ENCODE peak calls at places on chromosomes 11 and 22, in five cellular contexts. J, V, X, D and O are unnamed samples.

GRCh38 chr22:27857441-27857840 is 55.9 kb upstream of the MN1 start:
- DNase-seq in J (no peak), V (no peak), X (no peak), D (no peak), O (no peak)

GRCh38 chr22:34111210-34111824 is 191.0 kb upstream of the LARGE1 start:
- DNase-seq in J (no peak), V (peak; percentile 7), X (peak; percentile 32), D (no peak), O (no peak)

GRCh38 chr11:71263391-71263790 is 11.0 kb upstream of the SHANK2 start:
- DNase-seq in J (no peak), V (no peak), X (no peak), D (no peak), O (no peak)

GRCh38 chr11:121634889-121635288 is 182.1 kb upstream of the SORL1-AS1 start:
- DNase-seq in J (no peak), V (no peak), X (no peak), D (no peak), O (no peak)

GRCh38 chr11:75105462-75105925 is 8.8 kb upstream of the OR2AT4 start:
- DNase-seq in J (no peak), V (peak; percentile 94), X (no peak), D (no peak), O (peak; percentile 80)

GRCh38 chr11:133937015-133937414 is 19.8 kb downstream of the IGSF9B start:
- DNase-seq in J (no peak), V (no peak), X (no peak), D (no peak), O (no peak)

GRCh38 chr11:97937501-97937900 is 1083.2 kb upstream of the CNTN5 start:
- DNase-seq in J (no peak), V (no peak), X (no peak), D (no peak), O (no peak)

GRCh38 chr22:50731811-50732624 is 6.0 kb upstream of the ACR start:
- DNase-seq in J (peak; percentile 78), V (peak; percentile 70), X (peak; percentile 36), D (peak; percentile 52), O (peak; percentile 44)

GRCh38 chr11:67999201-67999629 is 4.7 kb downstream of the UNC93B1 start:
- DNase-seq in J (peak; percentile 53), V (no peak), X (no peak), D (peak; percentile 41), O (no peak)

GRCh38 chr11:102727890-102728289 is 3.1 kb upstream of the MMP8 start:
- DNase-seq in J (no peak), V (no peak), X (no peak), D (no peak), O (no peak)

GRCh38 chr11:87056091-87056490 is 18.4 kb downstream of the TMEM135 start:
- DNase-seq in J (no peak), V (no peak), X (no peak), D (no peak), O (no peak)

GRCh38 chr11:36131719-36132349 is 157.4 kb downstream of the COMMD9 start:
- DNase-seq in J (no peak), V (peak; percentile 73), X (peak; percentile 27), D (no peak), O (peak; percentile 19)

GRCh38 chr11:83042966-83043711 is 28.6 kb downstream of the RAB30 start:
- DNase-seq in J (no peak), V (no peak), X (no peak), D (no peak), O (no peak)

GRCh38 chr11:72127923-72128322 is 7.6 kb upstream of the FOLR3 start:
- DNase-seq in J (no peak), V (no peak), X (no peak), D (no peak), O (no peak)

GRCh38 chr11:2077061-2077802 is 62.0 kb downstream of the IGF2 start:
- DNase-seq in J (no peak), V (no peak), X (no peak), D (no peak), O (no peak)

GRCh38 chr22:48403521-48403921 is 1424.2 kb downstream of the BRD1 start:
- DNase-seq in J (no peak), V (no peak), X (no peak), D (no peak), O (no peak)

GRCh38 chr11:102986815-102987214 is 31.3 kb upstream of the MMP13 start:
- DNase-seq in J (no peak), V (no peak), X (no peak), D (no peak), O (no peak)

GRCh38 chr11:1521382-1522080 is 35.0 kb upstream of the MOB2 start:
- DNase-seq in J (no peak), V (no peak), X (no peak), D (no peak), O (no peak)

GRCh38 chr22:45975266-45976161 is 1.4 kb downstream of the WNT7B start:
- DNase-seq in J (no peak), V (no peak), X (no peak), D (no peak), O (peak; percentile 57)

GRCh38 chr22:44667829-44668189 is 34.2 kb upstream of the PRR5 start:
- DNase-seq in J (no peak), V (no peak), X (no peak), D (peak; percentile 46), O (peak; percentile 27)

GRCh38 chr11:87463486-87464102 is 425.9 kb downstream of the TMEM135 start:
- DNase-seq in J (no peak), V (peak; percentile 39), X (no peak), D (no peak), O (peak; percentile 66)

GRCh38 chr11:61609000-61609969 is 28.4 kb upstream of the SYT7 start:
- DNase-seq in J (no peak), V (no peak), X (peak; percentile 86), D (no peak), O (peak; percentile 87)

GRCh38 chr11:12921580-12922157 is 87.4 kb upstream of the RASSF10 start:
- DNase-seq in J (no peak), V (no peak), X (no peak), D (no peak), O (no peak)

DNA sequence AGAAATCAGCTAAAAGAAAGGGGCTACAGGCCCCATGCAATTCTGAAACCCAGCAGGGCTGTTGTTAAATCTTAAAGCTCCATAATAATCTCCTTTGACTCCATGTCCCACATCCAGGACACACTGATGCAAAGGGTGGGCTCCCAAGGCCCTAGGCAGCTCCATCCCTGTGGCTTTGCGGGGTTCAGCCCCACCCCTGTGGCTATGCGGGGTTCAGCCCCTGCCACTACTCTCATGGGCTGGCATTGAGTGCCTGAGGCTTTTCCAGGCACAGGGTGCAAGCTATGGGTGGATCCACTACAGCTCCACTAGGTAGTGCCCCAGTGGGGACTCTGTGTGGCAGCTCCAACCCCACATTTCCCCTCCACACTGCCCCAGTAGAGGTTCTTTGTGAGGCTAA is 8.7 kb upstream of the ZNF280A start:
- DNase-seq in J (no peak), V (no peak), X (no peak), D (no peak), O (no peak)
- H3K4me1 ChIP-seq in J (no peaks in the 10 kb centered on the region), V (peaks cover 2% of the 10 kb centered on the region), X (no peaks in the 10 kb centered on the region), D (no peaks in the 10 kb centered on the region), O (no peaks in the 10 kb centered on the region)

GRCh38 chr11:132205006-132205405 is 834.6 kb downstream of the NTM start:
- DNase-seq in J (no peak), V (no peak), X (no peak), D (no peak), O (no peak)

GRCh38 chr11:132205496-132205895 is 835.1 kb downstream of the NTM start:
- DNase-seq in J (no peak), V (no peak), X (no peak), D (no peak), O (no peak)

GRCh38 chr11:132202621-132203020 is 832.2 kb downstream of the NTM start:
- DNase-seq in J (no peak), V (no peak), X (no peak), D (no peak), O (no peak)

GRCh38 chr11:132196928-132197327 is 826.5 kb downstream of the NTM start:
- DNase-seq in J (no peak), V (no peak), X (no peak), D (no peak), O (no peak)

GRCh38 chr11:132200303-132200936 is 830.0 kb downstream of the NTM start:
- DNase-seq in J (no peak), V (no peak), X (no peak), D (no peak), O (no peak)
- TF ChIP-seq CTCF in J (no peak), V (no peak), X (no peak), D (no peak), O (no peak)

GRCh38 chr11:45079943-45080719 is 66.3 kb upstream of the PRDM11 start:
- DNase-seq in J (no peak), V (no peak), X (peak; percentile 33), D (peak; percentile 69), O (no peak)
- H3K4me1 ChIP-seq in J (peaks cover 29% of the 10 kb centered on the region), V (no peaks in the 10 kb centered on the region), X (peaks cover 4% of the 10 kb centered on the region), D (peaks cover 41% of the 10 kb centered on the region), O (no peaks in the 10 kb centered on the region)

DNA sequence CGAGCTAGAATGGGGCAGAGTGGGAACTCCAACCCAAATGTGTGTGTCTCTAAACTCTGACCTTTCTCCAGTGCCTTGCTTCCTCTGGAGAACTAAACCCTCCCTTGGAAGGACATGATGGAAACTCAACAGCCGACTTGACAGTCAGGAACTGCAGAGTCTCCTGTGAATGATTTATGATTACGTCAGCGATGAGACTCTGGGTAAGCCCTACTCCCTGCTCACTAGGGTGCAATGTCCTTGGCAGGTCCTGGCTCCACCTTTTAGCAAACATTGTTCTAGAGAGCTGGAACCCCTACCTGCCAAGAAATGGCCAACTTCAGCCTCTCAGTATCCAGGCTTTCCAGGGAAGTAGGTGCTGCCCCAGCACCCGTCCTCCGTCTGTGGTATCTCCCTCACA is 96.1 kb upstream of the CD82 start:
- DNase-seq in J (no peak), V (no peak), X (no peak), D (no peak), O (no peak)
- TF ChIP-seq CTCF in J (no peak), V (no peak), X (no peak), D (no peak), O (no peak)

DNA sequence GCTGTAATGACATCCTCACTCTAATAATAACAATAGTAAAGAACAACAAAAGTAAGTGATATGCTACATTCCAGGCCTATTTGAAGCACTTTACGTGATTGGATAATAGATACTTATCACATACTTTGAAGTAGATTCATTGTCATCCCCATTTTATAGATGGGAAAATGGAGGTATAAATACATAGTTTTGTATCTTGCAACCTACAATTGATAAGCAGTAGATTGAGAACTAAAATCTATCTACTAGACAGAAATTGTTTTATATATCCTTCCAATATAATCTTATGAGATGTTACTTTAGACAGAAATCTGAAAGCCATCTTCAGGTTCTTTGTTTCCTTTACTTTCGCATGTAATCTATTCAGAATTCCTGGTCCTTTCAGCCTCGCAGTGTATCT is 104.6 kb upstream of the CD44 start:
- DNase-seq in J (no peak), V (no peak), X (no peak), D (no peak), O (no peak)
- H3K4me1 ChIP-seq in J (peaks cover 9% of the 10 kb centered on the region), V (peaks cover 75% of the 10 kb centered on the region), X (peaks cover 4% of the 10 kb centered on the region), D (peaks cover 12% of the 10 kb centered on the region), O (peaks cover 4% of the 10 kb centered on the region)

GRCh38 chr11:34792143-34792542 is 124.0 kb downstream of the APIP start:
- DNase-seq in J (no peak), V (peak; percentile 44), X (no peak), D (no peak), O (no peak)
- TF ChIP-seq CTCF in J (no peak), V (no peak), X (no peak), D (no peak), O (no peak)